ENCODE peak calls at places on chromosome 6, in seven cellular contexts. X is stimulated activated naive B cell treated with anti-CD40 and anti-IgM and Interleukin-4, amounts not matched to agents 10 μg/mL and 1 μg/mL and 100 μg/mL, for 72 hours; B is HTR-8/SVneo; N is H9; Q is hippocampal formation; E is NCI-H748 treated with DMSO at 0.1 percent for 48 hours; P is mesothelial cell of epicardium. C is an unnamed sample.

GRCh38 chr6:100839419-100839818 is 41.7 kb downstream of the ASCC3 start:
- DNase-seq in E (no peak), N (no peak), B (no peak), Q (no peak), X (no peak), P (no peak), C (no peak)

GRCh38 chr6:117272032-117272866 is 6.9 kb downstream of the VGLL2 start:
- DNase-seq in B (no peak), X (no peak), E (no peak), N (peak; percentile 33), Q (no peak), P (no peak), C (no peak)

GRCh38 chr6:1757133-1757532 is 147.4 kb downstream of the FOXC1 start:
- DNase-seq in Q (no peak), N (no peak), X (no peak), E (peak; percentile 83), B (no peak), P (no peak), C (peak; percentile 18)

GRCh38 chr6:147285087-147285855 is 81.1 kb downstream of the STXBP5 start:
- DNase-seq in Q (no peak), P (no peak), E (peak; percentile 19), B (peak; percentile 22), X (no peak), N (no peak), C (peak; percentile 56)

GRCh38 chr6:12538881-12539357 is 177.6 kb upstream of the PHACTR1 start:
- DNase-seq in X (no peak), Q (no peak), P (no peak), E (no peak), N (no peak), B (no peak), C (no peak)

GRCh38 chr6:41439524-41440418 is 104.4 kb downstream of the NCR2 start:
- DNase-seq in X (peak; percentile 53), Q (no peak), E (no peak), B (no peak), P (no peak), N (no peak), C (no peak)

GRCh38 chr6:4883298-4883697 is 107.1 kb downstream of the CDYL start:
- DNase-seq in P (no peak), Q (no peak), E (no peak), N (no peak), X (no peak), B (no peak), C (no peak)

GRCh38 chr6:124203812-124204167 is 400.1 kb downstream of the NKAIN2 start:
- DNase-seq in N (no peak), E (no peak), P (no peak), X (no peak), Q (no peak), B (no peak), C (no peak)

GRCh38 chr6:43021270-43022047 is at the start of gene RRP36:
- DNase-seq in N (peak; percentile 82), E (peak; percentile 59), X (peak; percentile 52), Q (peak; percentile 59), B (peak; percentile 85), P (peak; percentile 79), C (no peak)

GRCh38 chr6:26351544-26351953 is 13.4 kb upstream of the BTN3A2 start:
- DNase-seq in P (no peak), Q (no peak), X (no peak), E (no peak), N (no peak), B (peak; percentile 75), C (no peak)